ENCODE peak calls at places on chromosomes 5 and 9, in ten cellular contexts. W is type B pancreatic cell, X is RWPE1, B is suprapubic skin, U is coronary artery, V is mesothelial cell of epicardium, H is sigmoid colon, A is fibroblast of lung, J is mammary epithelial cell, P is tibial artery. Y is an unnamed sample.

GRCh38 chr5:176608937-176609723 is 826 bp downstream of the GPRIN1 start:
- DNase-seq in V (no peak), A (no peak), P (no peak), U (no peak), H (no peak), B (no peak), X (no peak), J (no peak), W (no peak), Y (peak; percentile 81)

GRCh38 chr9:12719431-12719830 is 26.2 kb downstream of the TYRP1 start:
- DNase-seq in J (no peak), W (no peak), H (no peak), X (peak; percentile 6), P (no peak), A (peak; percentile 76), B (no peak), U (no peak), V (no peak), Y (no peak)

GRCh38 chr9:130731355-130731754 is 37.8 kb downstream of the EXOSC2 start:
- DNase-seq in X (no peak), B (no peak), U (no peak), H (no peak), A (no peak), P (no peak), J (no peak), W (no peak), V (no peak), Y (no peak)

GRCh38 chr9:137485343-137486140 is 26.4 kb upstream of the NSMF start:
- DNase-seq in P (no peak), W (no peak), X (no peak), H (no peak), U (no peak), A (no peak), V (no peak), B (no peak), J (no peak), Y (no peak)

GRCh38 chr9:77582572-77583365 is 65.4 kb downstream of the GNA14 start:
- DNase-seq in U (no peak), B (no peak), A (no peak), X (no peak), P (no peak), J (no peak), W (no peak), V (no peak), H (no peak), Y (no peak)

GRCh38 chr9:35051069-35051967 is 21.1 kb downstream of the VCP start:
- DNase-seq in V (no peak), W (no peak), H (no peak), X (peak; percentile 58), U (no peak), B (no peak), A (peak; percentile 56), P (no peak), J (peak; percentile 27), Y (no peak)

GRCh38 chr9:96138616-96139015 is 163.4 kb downstream of the HSD17B3 start:
- DNase-seq in P (no peak), W (no peak), J (no peak), A (no peak), U (no peak), X (no peak), H (peak; percentile 57), B (no peak), V (no peak), Y (no peak)

GRCh38 chr5:38922199-38922598 is 76.4 kb downstream of the OSMR start:
- DNase-seq in J (peak; percentile 33), P (no peak), B (no peak), W (no peak), X (peak; percentile 79), A (peak; percentile 61), V (no peak), U (no peak), H (no peak), Y (no peak)

GRCh38 chr5:133780619-133781280 is 168.4 kb upstream of the FSTL4 start:
- DNase-seq in A (no peak), P (no peak), B (no peak), J (no peak), X (no peak), U (peak; percentile 40), W (peak; percentile 25), V (no peak), H (no peak), Y (peak; percentile 80)

GRCh38 chr5:133778636-133779035 is 166.3 kb upstream of the FSTL4 start:
- DNase-seq in X (no peak), V (no peak), P (no peak), U (peak; percentile 26), W (peak; percentile 58), J (no peak), H (no peak), B (no peak), A (no peak), Y (peak; percentile 40)

GRCh38 chr5:133777951-133778350 is 165.6 kb upstream of the FSTL4 start:
- DNase-seq in W (peak; percentile 44), B (no peak), H (no peak), U (peak; percentile 7), V (no peak), X (no peak), P (no peak), J (no peak), A (no peak), Y (peak; percentile 68)

GRCh38 chr5:133781446-133781845 is 169.1 kb upstream of the FSTL4 start:
- DNase-seq in A (no peak), U (peak; percentile 58), W (no peak), J (no peak), X (no peak), V (no peak), P (no peak), B (no peak), H (no peak), Y (peak; percentile 75)

DNA sequence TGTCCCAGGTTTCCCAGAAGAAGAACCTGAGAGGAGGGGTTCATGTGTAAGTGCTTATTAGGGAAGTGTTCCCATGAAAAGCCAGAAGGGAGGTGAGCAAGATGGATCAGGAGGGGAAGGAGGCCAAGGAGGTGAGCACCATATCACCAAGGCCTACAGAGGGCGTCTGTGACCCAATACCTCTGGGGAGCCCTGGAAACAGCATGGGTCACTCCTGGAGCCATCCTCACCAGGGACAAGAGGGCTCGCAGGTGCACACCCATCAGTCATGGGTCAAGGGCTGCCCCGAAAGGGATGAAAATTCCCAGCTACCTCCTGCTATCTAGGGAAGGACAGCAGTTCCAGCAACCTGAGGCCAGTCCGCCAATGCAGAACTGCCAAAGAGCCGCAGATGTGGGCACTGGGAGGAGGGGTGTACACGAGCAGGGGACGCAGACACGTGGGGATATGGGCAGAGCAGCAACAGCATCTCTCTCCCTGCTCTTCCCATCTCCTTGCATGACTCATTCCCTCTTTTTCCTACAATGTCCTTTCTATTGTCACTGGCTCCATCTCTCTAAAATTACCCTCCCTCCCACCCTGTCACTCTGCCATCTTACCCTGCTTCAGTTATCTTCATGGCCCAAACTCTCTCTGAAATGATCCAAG is 167.6 kb upstream of the FSTL4 start:
- DNase-seq in X (no peak), J (no peak), B (no peak), A (no peak), U (peak; percentile 38), H (no peak), V (no peak), P (no peak), W (peak; percentile 40), Y (peak; percentile 76)
- TF ChIP-seq CTCF in X (no peak), J (no peak), B (no peak), A (no peak), U (no peak), H (no peak), V (no peak), P (no peak), W (no peak), Y (no peak)

GRCh38 chr5:1207555-1207954 is 6.2 kb downstream of the SLC6A19 start:
- DNase-seq in V (no peak), W (no peak), A (no peak), J (no peak), B (no peak), U (no peak), X (no peak), P (no peak), H (no peak), Y (no peak)

GRCh38 chr5:1209552-1209852 is 8.1 kb downstream of the SLC6A19 start:
- DNase-seq in X (no peak), P (no peak), A (no peak), V (no peak), U (no peak), H (no peak), B (no peak), W (no peak), J (no peak), Y (no peak)

GRCh38 chr5:1208221-1208742 is 6.9 kb downstream of the SLC6A19 start:
- DNase-seq in A (no peak), X (no peak), V (no peak), P (no peak), W (no peak), U (no peak), B (no peak), H (no peak), J (no peak), Y (no peak)

GRCh38 chr5:1209896-1210776 is 8.7 kb downstream of the SLC6A19 start:
- DNase-seq in H (no peak), J (no peak), A (no peak), W (no peak), X (no peak), P (no peak), U (no peak), V (no peak), B (no peak), Y (no peak)

DNA sequence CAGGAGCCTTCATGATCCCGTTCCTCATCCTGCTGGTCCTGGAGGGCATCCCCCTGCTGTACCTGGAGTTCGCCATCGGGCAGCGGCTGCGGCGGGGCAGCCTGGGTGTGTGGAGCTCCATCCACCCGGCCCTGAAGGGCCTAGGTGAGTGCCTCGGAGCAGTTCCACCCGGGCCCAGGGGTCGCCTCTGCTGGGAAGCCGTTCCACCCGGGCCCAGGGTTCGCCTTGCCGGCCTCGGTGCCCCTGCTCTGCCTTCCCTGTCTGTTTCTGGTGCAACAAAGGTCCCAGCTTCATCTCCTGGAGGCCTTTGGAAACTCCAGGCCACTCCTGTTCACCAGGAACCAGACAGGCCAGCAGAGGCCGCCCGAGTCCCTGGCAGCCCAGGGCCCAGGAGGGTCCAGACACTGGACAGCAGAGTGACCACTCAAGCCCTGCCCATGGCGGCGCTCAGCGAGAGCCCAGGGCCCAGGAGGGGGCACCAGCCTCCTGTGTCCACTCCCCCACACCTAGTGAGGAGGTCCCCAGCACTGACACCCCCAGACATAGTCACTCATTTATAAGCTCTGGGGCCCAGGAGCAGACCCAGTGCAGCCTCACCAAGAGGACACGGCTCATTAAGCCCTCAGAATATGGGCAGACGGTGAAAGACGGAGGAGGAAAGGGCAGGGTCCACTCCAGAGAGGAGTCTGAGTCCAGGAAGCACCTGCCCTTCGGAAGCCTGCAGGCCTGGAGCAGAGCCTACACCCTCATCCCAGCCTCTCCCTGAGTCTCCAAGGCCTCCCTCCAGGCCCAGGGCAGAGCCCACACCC is 7.6 kb downstream of the SLC6A19 start:
- DNase-seq in X (peak; percentile 37), H (no peak), W (no peak), A (no peak), J (no peak), U (no peak), P (no peak), V (no peak), B (no peak), Y (no peak)
- TF ChIP-seq CTCF in X (peak; percentile 74), H (no peak), W (peak; percentile 62), A (no peak), J (peak; percentile 8), U (no peak), P (no peak), V (no peak), B (peak; percentile 11), Y (peak; percentile 52)

GRCh38 chr5:134438641-134439621 is 27.2 kb upstream of the CDKN2AIPNL start:
- DNase-seq in W (no peak), J (peak; percentile 98), P (peak; percentile 83), H (peak; percentile 94), U (peak; percentile 83), A (peak; percentile 98), V (no peak), X (peak; percentile 97), B (peak; percentile 89), Y (no peak)
- TF ChIP-seq CTCF in W (no peak), J (no peak), P (no peak), H (no peak), U (no peak), A (no peak), V (no peak), X (no peak), B (no peak), Y (no peak)

GRCh38 chr5:124909734-124910133 is 163.3 kb upstream of the ZNF608 start:
- DNase-seq in U (no peak), B (no peak), W (no peak), H (no peak), P (no peak), X (no peak), V (no peak), A (no peak), J (no peak), Y (no peak)
- TF ChIP-seq CTCF in U (no peak), B (no peak), W (no peak), H (no peak), P (no peak), X (no peak), V (no peak), A (no peak), J (no peak), Y (no peak)